ENCODE peak calls at places on chromosome 19, in four cellular contexts. F, G, D and Q are unnamed samples.
A peak's percentile ranks its signal among the peaks of the same experiment; 100 is the strongest.

GRCh38 chr19:42472402-42473147 is 29.8 kb upstream of the CXCL17 start:
- DNase-seq in F (no peak), G (no peak), D (no peak), Q (no peak)

GRCh38 chr19:55958356-55958755 is 10.7 kb downstream of the NLRP8 start:
- DNase-seq in D (no peak), F (no peak), G (no peak), Q (no peak)

GRCh38 chr19:13796301-13797057 is 1.2 kb downstream of the ZSWIM4 start:
- DNase-seq in D (peak; percentile 95), F (peak; percentile 44), G (peak; percentile 46), Q (peak; percentile 67)

GRCh38 chr19:57027360-57027759 is 92.4 kb upstream of the USP29 start:
- DNase-seq in G (no peak), F (no peak), D (no peak), Q (no peak)

GRCh38 chr19:31448221-31448657 is 99.0 kb upstream of the TSHZ3 start:
- DNase-seq in F (no peak), G (peak; percentile 15), D (peak; percentile 91), Q (no peak)

GRCh38 chr19:45901432-45901903 is 945 bp downstream of the MYPOP start:
- DNase-seq in D (peak; percentile 56), F (peak; percentile 61), G (no peak), Q (no peak)

GRCh38 chr19:7505682-7506384 is 10.1 kb upstream of the ZNF358 start:
- DNase-seq in G (no peak), D (no peak), F (peak; percentile 46), Q (peak; percentile 75)

GRCh38 chr19:35756373-35757230 is at the start of gene HSPB6:
- DNase-seq in G (peak; percentile 49), D (peak; percentile 88), F (peak; percentile 23), Q (no peak)

GRCh38 chr19:13830761-13831481 is 35.7 kb downstream of the ZSWIM4 start:
- DNase-seq in F (no peak), G (no peak), D (no peak), Q (no peak)

GRCh38 chr19:57830071-57830602 is at the start of gene ZNF587B:
- DNase-seq in G (no peak), D (peak; percentile 90), F (peak; percentile 63), Q (no peak)

GRCh38 chr19:16330368-16330801 is 5.8 kb downstream of the KLF2 start:
- DNase-seq in D (peak; percentile 81), G (no peak), F (peak; percentile 98), Q (peak; percentile 76)

GRCh38 chr19:13859361-13859880 is 17.5 kb upstream of the NANOS3 start:
- DNase-seq in F (no peak), D (peak; percentile 57), G (no peak), Q (no peak)

GRCh38 chr19:10782795-10783194 is 53.2 kb downstream of the TMED1 start:
- DNase-seq in G (no peak), F (no peak), D (no peak), Q (no peak)

GRCh38 chr19:49877879-49878743 is 609 bp downstream of the TBC1D17 start:
- DNase-seq in F (peak; percentile 99), D (peak; percentile 99), G (peak; percentile 98), Q (peak; percentile 97)

GRCh38 chr19:49875801-49876421 is 1.2 kb downstream of the AKT1S1 start:
- DNase-seq in G (no peak), D (peak; percentile 60), F (peak; percentile 60), Q (peak; percentile 63)

GRCh38 chr19:49878744-49879070 is 1.2 kb downstream of the TBC1D17 start:
- DNase-seq in F (no peak), G (no peak), D (no peak), Q (no peak)

GRCh38 chr19:49876422-49877019 is 634 bp downstream of the AKT1S1 start:
- DNase-seq in F (peak; percentile 99), D (peak; percentile 100), G (peak; percentile 96), Q (peak; percentile 88)

GRCh38 chr19:49877020-49877878 is at the start of the genes AKT1S1 and TBC1D17:
- DNase-seq in F (peak; percentile 99), D (peak; percentile 100), G (peak; percentile 97), Q (peak; percentile 95)
- TF ChIP-seq CTCF in F (no peak), D (no peak), G (peak; percentile 31), Q (no peak)

DNA sequence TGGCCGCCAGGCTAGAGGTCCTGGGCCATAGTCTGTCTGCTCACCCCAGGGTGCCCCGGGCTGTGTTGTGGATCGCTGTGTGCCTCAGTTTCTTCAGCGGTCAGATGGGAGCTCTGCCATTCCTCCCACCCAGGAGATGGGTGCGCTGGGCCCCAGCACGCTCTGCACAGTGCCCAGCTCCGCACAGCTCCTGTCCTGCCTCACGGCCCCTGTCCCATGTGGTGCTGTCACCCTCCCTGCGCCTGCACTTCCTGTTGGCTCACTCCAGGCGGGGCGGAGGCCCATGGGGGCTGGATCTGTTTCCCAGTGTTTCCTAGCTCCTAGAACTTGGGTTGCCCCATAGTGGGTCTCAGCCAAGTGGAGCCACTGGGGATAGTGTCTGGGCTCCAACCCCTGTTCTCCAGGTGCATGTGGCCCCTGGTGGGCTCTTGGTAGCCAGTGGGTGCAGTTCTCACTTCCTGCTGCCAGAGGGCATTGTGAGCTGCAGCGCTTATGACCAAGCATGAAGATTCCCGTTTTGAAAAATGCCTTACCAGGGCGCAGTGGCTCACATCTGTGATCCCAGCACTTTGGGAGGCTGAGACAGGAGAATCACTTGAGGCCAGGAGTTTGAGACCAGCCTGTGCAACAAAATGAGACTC is 69.8 kb downstream of the KDM4B start:
- DNase-seq in G (no peak), D (peak; percentile 41), F (no peak), Q (no peak)
- TF ChIP-seq CTCF in G (peak; percentile 58), D (peak; percentile 63), F (peak; percentile 62), Q (peak; percentile 39)

GRCh38 chr19:3036119-3036794 is 7.2 kb upstream of the TLE2 start:
- DNase-seq in D (peak; percentile 97), F (peak; percentile 91), G (peak; percentile 86), Q (peak; percentile 90)
- TF ChIP-seq CTCF in D (no peak), F (no peak), G (no peak), Q (no peak)

DNA sequence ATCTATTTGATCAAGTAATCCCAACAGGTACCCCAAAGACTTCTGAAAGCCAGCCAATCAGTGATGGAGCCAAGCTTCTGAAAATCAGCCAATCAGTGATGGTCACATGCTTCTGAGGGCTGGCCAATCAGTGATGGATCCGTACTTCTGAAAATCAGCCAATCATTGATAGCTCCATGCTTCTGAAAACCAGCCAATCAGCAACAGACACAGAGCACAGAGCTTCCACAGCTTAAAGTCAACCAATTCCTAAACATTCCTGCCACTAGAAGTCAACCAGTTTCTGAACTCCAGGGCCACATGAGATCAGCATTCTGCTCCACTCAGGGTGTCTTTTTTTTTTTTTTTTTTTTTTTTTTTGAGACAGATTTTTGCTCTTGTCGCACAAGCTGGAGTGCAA is 8.2 kb upstream of the HSD17B14 start:
- DNase-seq in F (no peak), G (no peak), D (peak; percentile 51), Q (no peak)
- TF ChIP-seq CTCF in F (no peak), G (no peak), D (peak; percentile 20), Q (no peak)

GRCh38 chr19:18940791-18941627 is at the start of gene HOMER3:
- DNase-seq in D (peak; percentile 67), G (peak; percentile 76), F (peak; percentile 74), Q (peak; percentile 90)
- TF ChIP-seq CTCF in D (peak; percentile 39), G (peak; percentile 28), F (no peak), Q (peak; percentile 44)

GRCh38 chr19:1651548-1652394 is 644 bp downstream of the TCF3 start:
- DNase-seq in D (peak; percentile 42), F (peak; percentile 70), G (no peak), Q (no peak)
- TF ChIP-seq CTCF in D (no peak), F (peak; percentile 12), G (no peak), Q (peak; percentile 2)

GRCh38 chr19:15087182-15087581 is 5.2 kb downstream of the OR1I1 start:
- DNase-seq in F (no peak), G (no peak), D (no peak), Q (no peak)

DNA sequence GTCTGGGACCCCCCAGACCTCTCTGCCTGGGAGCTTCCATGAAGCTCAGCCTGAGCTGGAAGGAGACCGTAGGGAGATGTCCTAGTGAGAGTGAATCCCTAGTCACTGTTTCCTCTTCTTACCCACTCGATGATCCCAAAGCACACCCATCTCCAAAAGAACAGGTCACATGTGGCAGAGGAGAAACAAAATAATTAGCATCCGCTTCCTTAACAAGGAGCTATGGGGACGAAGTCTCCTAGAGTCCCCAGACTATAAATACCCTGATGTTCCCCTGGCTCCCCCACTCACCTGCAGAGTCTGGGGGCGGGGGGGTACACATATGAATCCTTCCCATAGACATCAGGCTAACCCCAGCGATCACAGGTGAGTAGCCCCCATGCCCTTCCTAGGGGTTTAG is at the start of gene OR1I1:
- DNase-seq in F (no peak), G (no peak), D (no peak), Q (no peak)
- TF ChIP-seq CTCF in F (no peak), G (no peak), D (no peak), Q (no peak)

DNA sequence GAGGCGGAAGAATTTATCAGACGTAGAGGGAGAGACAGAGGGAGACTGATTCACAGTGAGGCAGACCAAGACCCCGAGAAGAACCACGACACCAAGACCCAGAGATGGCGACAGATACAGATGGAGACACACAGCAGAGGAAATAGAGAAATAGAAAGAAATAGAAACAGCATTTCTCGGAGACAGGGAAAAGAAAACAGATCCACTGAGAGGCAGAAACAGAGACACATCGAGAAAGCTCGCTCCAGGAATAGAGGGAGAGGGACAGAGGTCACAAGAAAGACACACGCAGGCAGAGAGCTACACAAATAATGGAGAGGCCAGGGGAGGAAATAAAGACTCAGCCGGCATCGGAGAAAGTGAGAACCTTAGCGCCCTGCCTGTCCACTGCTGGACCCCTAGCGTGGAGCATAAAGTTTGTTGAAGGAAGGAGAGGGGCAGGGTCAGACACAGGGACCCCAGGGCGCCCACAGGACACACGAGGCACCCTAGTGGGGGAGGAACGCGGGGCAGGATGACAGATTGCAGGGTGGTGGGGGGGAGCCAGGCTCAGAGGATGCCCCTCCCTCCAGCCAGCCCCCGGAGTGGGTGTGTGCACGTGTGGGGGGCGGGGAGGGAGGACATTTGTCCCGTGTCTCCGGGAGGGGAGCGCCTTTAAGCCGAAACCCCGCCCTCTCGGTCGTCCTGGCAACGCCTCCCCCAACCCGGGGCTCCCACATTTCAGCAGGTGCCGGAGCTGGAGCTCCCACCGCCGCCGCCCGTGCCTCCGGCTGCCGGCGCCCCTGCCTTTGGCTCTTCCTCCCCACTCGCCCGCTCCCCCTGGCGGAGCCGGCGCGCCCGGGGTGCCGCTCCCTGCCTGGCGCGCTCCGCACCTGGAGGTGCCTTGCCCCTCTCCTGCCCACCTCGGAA is at the start of gene PRKCG:
- DNase-seq in F (peak; percentile 70), G (no peak), D (no peak), Q (peak; percentile 54)
- TF ChIP-seq CTCF in F (peak; percentile 60), G (peak; percentile 49), D (no peak), Q (peak; percentile 48)

GRCh38 chr19:28736528-28736927 is 476.4 kb downstream of the UQCRFS1 start:
- DNase-seq in D (no peak), G (no peak), F (no peak), Q (no peak)
- TF ChIP-seq CTCF in D (no peak), G (no peak), F (no peak), Q (no peak)

DNA sequence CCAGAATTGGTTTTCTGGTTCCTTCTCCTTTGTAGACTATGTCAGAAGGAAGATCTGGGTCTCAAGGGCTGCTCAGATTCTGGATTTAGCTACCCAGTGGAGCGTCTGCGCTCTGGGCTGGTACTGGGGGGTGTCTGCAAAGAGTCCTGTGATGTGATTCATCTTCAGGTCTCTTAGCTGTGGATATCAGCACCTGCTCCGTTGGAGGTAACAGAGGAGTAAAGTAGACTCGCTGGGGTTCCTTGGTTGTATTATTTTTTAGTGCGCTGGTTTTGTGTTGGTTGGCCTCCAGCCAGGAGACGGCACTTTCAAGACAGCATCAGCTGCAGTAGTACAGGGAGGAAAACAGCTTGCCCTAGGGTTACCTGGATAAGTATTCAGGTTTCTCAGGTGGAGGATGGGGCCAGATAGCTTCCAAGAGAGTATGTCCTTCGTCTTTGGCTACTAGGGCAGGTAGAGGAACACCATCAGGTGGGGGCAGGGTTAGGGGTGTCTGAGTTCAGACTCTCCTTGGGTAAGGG is 10.4 kb upstream of the KLK15 start:
- DNase-seq in F (no peak), G (no peak), D (no peak), Q (no peak)
- TF ChIP-seq CTCF in F (no peak), G (no peak), D (no peak), Q (no peak)